ENCODE peak calls at places on chromosome 12, in ten cellular contexts. One of them, this sample, is unnamed.

GRCh38 chr12:52945389-52946232 is 3.3 kb upstream of the KRT18 start:
- DNase-seq in putamen: no peak
- DNase-seq in stimulated activated CD4-positive, alpha-beta T cell treated with anti-CD3 and anti-CD28 coated beads, Interleukin-12 subunit alpha, Interleukin-12 subunit beta, amount 100 ng/mL, for 4 hours: no peak
- DNase-seq in RKO: no peak
- DNase-seq in substantia nigra: no peak
- DNase-seq in stomach: peak
- DNase-seq in astrocyte of the spinal cord: peak
- DNase-seq in left lung: peak
- DNase-seq in CD4-positive, CD25-positive, alpha-beta regulatory T cell: no peak
- DNase-seq in anterior cingulate cortex: no peak
- DNase-seq in this sample: peak

GRCh38 chr12:50084775-50085614 is at the start of gene SMARCD1:
- DNase-seq in stimulated activated CD4-positive, alpha-beta T cell treated with anti-CD3 and anti-CD28 coated beads, Interleukin-12 subunit alpha, Interleukin-12 subunit beta, amount 100 ng/mL, for 4 hours: peak
- DNase-seq in astrocyte of the spinal cord: peak
- DNase-seq in putamen: peak
- DNase-seq in substantia nigra: peak
- DNase-seq in left lung: peak
- DNase-seq in anterior cingulate cortex: peak
- DNase-seq in stomach: peak
- DNase-seq in CD4-positive, CD25-positive, alpha-beta regulatory T cell: peak
- DNase-seq in RKO: peak
- DNase-seq in this sample: peak

GRCh38 chr12:3225154-3225795 is 148.1 kb downstream of the TSPAN9 start:
- DNase-seq in stimulated activated CD4-positive, alpha-beta T cell treated with anti-CD3 and anti-CD28 coated beads, Interleukin-12 subunit alpha, Interleukin-12 subunit beta, amount 100 ng/mL, for 4 hours: no peak
- DNase-seq in CD4-positive, CD25-positive, alpha-beta regulatory T cell: no peak
- DNase-seq in astrocyte of the spinal cord: peak
- DNase-seq in RKO: no peak
- DNase-seq in anterior cingulate cortex: no peak
- DNase-seq in substantia nigra: no peak
- DNase-seq in putamen: no peak
- DNase-seq in stomach: no peak
- DNase-seq in left lung: no peak
- DNase-seq in this sample: no peak

GRCh38 chr12:125332900-125333299 is 267.7 kb downstream of the AACS start:
- DNase-seq in CD4-positive, CD25-positive, alpha-beta regulatory T cell: no peak
- DNase-seq in RKO: no peak
- DNase-seq in astrocyte of the spinal cord: no peak
- DNase-seq in substantia nigra: no peak
- DNase-seq in putamen: no peak
- DNase-seq in left lung: no peak
- DNase-seq in anterior cingulate cortex: no peak
- DNase-seq in stomach: no peak
- DNase-seq in stimulated activated CD4-positive, alpha-beta T cell treated with anti-CD3 and anti-CD28 coated beads, Interleukin-12 subunit alpha, Interleukin-12 subunit beta, amount 100 ng/mL, for 4 hours: no peak
- DNase-seq in this sample: no peak

GRCh38 chr12:93788853-93789252 is 111.7 kb downstream of the CRADD start:
- DNase-seq in anterior cingulate cortex: no peak
- DNase-seq in substantia nigra: no peak
- DNase-seq in stimulated activated CD4-positive, alpha-beta T cell treated with anti-CD3 and anti-CD28 coated beads, Interleukin-12 subunit alpha, Interleukin-12 subunit beta, amount 100 ng/mL, for 4 hours: no peak
- DNase-seq in RKO: no peak
- DNase-seq in left lung: no peak
- DNase-seq in CD4-positive, CD25-positive, alpha-beta regulatory T cell: no peak
- DNase-seq in putamen: no peak
- DNase-seq in stomach: no peak
- DNase-seq in astrocyte of the spinal cord: no peak
- DNase-seq in this sample: no peak

GRCh38 chr12:30019386-30020140 is 235.8 kb upstream of the TMTC1 start:
- DNase-seq in RKO: no peak
- DNase-seq in astrocyte of the spinal cord: no peak
- DNase-seq in stimulated activated CD4-positive, alpha-beta T cell treated with anti-CD3 and anti-CD28 coated beads, Interleukin-12 subunit alpha, Interleukin-12 subunit beta, amount 100 ng/mL, for 4 hours: no peak
- DNase-seq in putamen: no peak
- DNase-seq in stomach: no peak
- DNase-seq in substantia nigra: no peak
- DNase-seq in anterior cingulate cortex: no peak
- DNase-seq in left lung: no peak
- DNase-seq in CD4-positive, CD25-positive, alpha-beta regulatory T cell: no peak
- DNase-seq in this sample: no peak

GRCh38 chr12:46470039-46470627 is 97.6 kb upstream of the SLC38A2 start:
- DNase-seq in anterior cingulate cortex: no peak
- DNase-seq in RKO: no peak
- DNase-seq in CD4-positive, CD25-positive, alpha-beta regulatory T cell: no peak
- DNase-seq in stimulated activated CD4-positive, alpha-beta T cell treated with anti-CD3 and anti-CD28 coated beads, Interleukin-12 subunit alpha, Interleukin-12 subunit beta, amount 100 ng/mL, for 4 hours: no peak
- DNase-seq in left lung: no peak
- DNase-seq in stomach: no peak
- DNase-seq in astrocyte of the spinal cord: no peak
- DNase-seq in substantia nigra: no peak
- DNase-seq in putamen: no peak
- DNase-seq in this sample: no peak

GRCh38 chr12:49930515-49931288 is 19.8 kb upstream of the AQP2 start:
- DNase-seq in astrocyte of the spinal cord: peak
- DNase-seq in substantia nigra: no peak
- DNase-seq in putamen: no peak
- DNase-seq in stomach: no peak
- DNase-seq in left lung: no peak
- DNase-seq in anterior cingulate cortex: no peak
- DNase-seq in RKO: peak
- DNase-seq in stimulated activated CD4-positive, alpha-beta T cell treated with anti-CD3 and anti-CD28 coated beads, Interleukin-12 subunit alpha, Interleukin-12 subunit beta, amount 100 ng/mL, for 4 hours: no peak
- DNase-seq in CD4-positive, CD25-positive, alpha-beta regulatory T cell: no peak
- DNase-seq in this sample: peak

GRCh38 chr12:130658561-130658960 is 57.5 kb downstream of the RIMBP2 start:
- DNase-seq in putamen: no peak
- DNase-seq in stimulated activated CD4-positive, alpha-beta T cell treated with anti-CD3 and anti-CD28 coated beads, Interleukin-12 subunit alpha, Interleukin-12 subunit beta, amount 100 ng/mL, for 4 hours: no peak
- DNase-seq in RKO: no peak
- DNase-seq in stomach: no peak
- DNase-seq in substantia nigra: no peak
- DNase-seq in left lung: no peak
- DNase-seq in astrocyte of the spinal cord: no peak
- DNase-seq in CD4-positive, CD25-positive, alpha-beta regulatory T cell: no peak
- DNase-seq in anterior cingulate cortex: no peak
- DNase-seq in this sample: no peak

GRCh38 chr12:52823761-52824450 is 10.0 kb upstream of the KRT4 start:
- DNase-seq in CD4-positive, CD25-positive, alpha-beta regulatory T cell: no peak
- DNase-seq in RKO: no peak
- DNase-seq in astrocyte of the spinal cord: no peak
- DNase-seq in stimulated activated CD4-positive, alpha-beta T cell treated with anti-CD3 and anti-CD28 coated beads, Interleukin-12 subunit alpha, Interleukin-12 subunit beta, amount 100 ng/mL, for 4 hours: no peak
- DNase-seq in anterior cingulate cortex: no peak
- DNase-seq in substantia nigra: no peak
- DNase-seq in putamen: no peak
- DNase-seq in left lung: no peak
- DNase-seq in stomach: no peak
- DNase-seq in this sample: no peak

GRCh38 chr12:95788637-95789036 is 1.9 kb downstream of the NTN4 start:
- DNase-seq in astrocyte of the spinal cord: peak
- DNase-seq in substantia nigra: no peak
- DNase-seq in CD4-positive, CD25-positive, alpha-beta regulatory T cell: no peak
- DNase-seq in anterior cingulate cortex: no peak
- DNase-seq in putamen: no peak
- DNase-seq in stimulated activated CD4-positive, alpha-beta T cell treated with anti-CD3 and anti-CD28 coated beads, Interleukin-12 subunit alpha, Interleukin-12 subunit beta, amount 100 ng/mL, for 4 hours: no peak
- DNase-seq in left lung: no peak
- DNase-seq in RKO: peak
- DNase-seq in stomach: no peak
- DNase-seq in this sample: no peak

GRCh38 chr12:24025153-24025798 is 75.8 kb upstream of the SOX5 start:
- DNase-seq in CD4-positive, CD25-positive, alpha-beta regulatory T cell: no peak
- DNase-seq in stimulated activated CD4-positive, alpha-beta T cell treated with anti-CD3 and anti-CD28 coated beads, Interleukin-12 subunit alpha, Interleukin-12 subunit beta, amount 100 ng/mL, for 4 hours: no peak
- DNase-seq in stomach: no peak
- DNase-seq in putamen: no peak
- DNase-seq in astrocyte of the spinal cord: peak
- DNase-seq in anterior cingulate cortex: no peak
- DNase-seq in RKO: peak
- DNase-seq in left lung: no peak
- DNase-seq in substantia nigra: no peak
- DNase-seq in this sample: no peak

GRCh38 chr12:116336542-116337065 is 59.1 kb upstream of the MED13L start:
- DNase-seq in CD4-positive, CD25-positive, alpha-beta regulatory T cell: no peak
- DNase-seq in left lung: peak
- DNase-seq in astrocyte of the spinal cord: peak
- DNase-seq in stimulated activated CD4-positive, alpha-beta T cell treated with anti-CD3 and anti-CD28 coated beads, Interleukin-12 subunit alpha, Interleukin-12 subunit beta, amount 100 ng/mL, for 4 hours: no peak
- DNase-seq in stomach: peak
- DNase-seq in substantia nigra: no peak
- DNase-seq in RKO: no peak
- DNase-seq in anterior cingulate cortex: no peak
- DNase-seq in putamen: no peak
- DNase-seq in this sample: no peak

GRCh38 chr12:53344824-53345485 is 8.8 kb upstream of the SP7 start:
- DNase-seq in anterior cingulate cortex: peak
- DNase-seq in CD4-positive, CD25-positive, alpha-beta regulatory T cell: peak
- DNase-seq in substantia nigra: peak
- DNase-seq in RKO: peak
- DNase-seq in stimulated activated CD4-positive, alpha-beta T cell treated with anti-CD3 and anti-CD28 coated beads, Interleukin-12 subunit alpha, Interleukin-12 subunit beta, amount 100 ng/mL, for 4 hours: peak
- DNase-seq in astrocyte of the spinal cord: peak
- DNase-seq in left lung: peak
- DNase-seq in stomach: peak
- DNase-seq in putamen: peak
- DNase-seq in this sample: no peak

GRCh38 chr12:84508325-84508861 is 404.2 kb downstream of the SLC6A15 start:
- DNase-seq in stimulated activated CD4-positive, alpha-beta T cell treated with anti-CD3 and anti-CD28 coated beads, Interleukin-12 subunit alpha, Interleukin-12 subunit beta, amount 100 ng/mL, for 4 hours: no peak
- DNase-seq in putamen: no peak
- DNase-seq in substantia nigra: no peak
- DNase-seq in RKO: peak
- DNase-seq in CD4-positive, CD25-positive, alpha-beta regulatory T cell: no peak
- DNase-seq in stomach: no peak
- DNase-seq in astrocyte of the spinal cord: peak
- DNase-seq in anterior cingulate cortex: no peak
- DNase-seq in left lung: no peak
- DNase-seq in this sample: peak

GRCh38 chr12:94561943-94562411 is 88.4 kb downstream of the TMCC3 start:
- DNase-seq in anterior cingulate cortex: peak
- DNase-seq in substantia nigra: peak
- DNase-seq in stomach: peak
- DNase-seq in left lung: no peak
- DNase-seq in CD4-positive, CD25-positive, alpha-beta regulatory T cell: no peak
- DNase-seq in stimulated activated CD4-positive, alpha-beta T cell treated with anti-CD3 and anti-CD28 coated beads, Interleukin-12 subunit alpha, Interleukin-12 subunit beta, amount 100 ng/mL, for 4 hours: no peak
- DNase-seq in putamen: peak
- DNase-seq in astrocyte of the spinal cord: peak
- DNase-seq in RKO: no peak
- DNase-seq in this sample: no peak

GRCh38 chr12:101599771-101600486 is 5.2 kb downstream of the MYBPC1 start:
- DNase-seq in stomach: no peak
- DNase-seq in substantia nigra: no peak
- DNase-seq in left lung: no peak
- DNase-seq in stimulated activated CD4-positive, alpha-beta T cell treated with anti-CD3 and anti-CD28 coated beads, Interleukin-12 subunit alpha, Interleukin-12 subunit beta, amount 100 ng/mL, for 4 hours: no peak
- DNase-seq in astrocyte of the spinal cord: no peak
- DNase-seq in anterior cingulate cortex: no peak
- DNase-seq in CD4-positive, CD25-positive, alpha-beta regulatory T cell: no peak
- DNase-seq in putamen: no peak
- DNase-seq in RKO: peak
- DNase-seq in this sample: no peak

GRCh38 chr12:26748741-26749431 is 84.1 kb downstream of the ITPR2 start:
- DNase-seq in anterior cingulate cortex: no peak
- DNase-seq in stimulated activated CD4-positive, alpha-beta T cell treated with anti-CD3 and anti-CD28 coated beads, Interleukin-12 subunit alpha, Interleukin-12 subunit beta, amount 100 ng/mL, for 4 hours: no peak
- DNase-seq in astrocyte of the spinal cord: peak
- DNase-seq in stomach: no peak
- DNase-seq in RKO: no peak
- DNase-seq in putamen: no peak
- DNase-seq in CD4-positive, CD25-positive, alpha-beta regulatory T cell: no peak
- DNase-seq in left lung: no peak
- DNase-seq in substantia nigra: no peak
- DNase-seq in this sample: peak

GRCh38 chr12:10721654-10722501 is 1.2 kb downstream of the YBX3 start:
- DNase-seq in astrocyte of the spinal cord: peak
- DNase-seq in left lung: peak
- DNase-seq in stimulated activated CD4-positive, alpha-beta T cell treated with anti-CD3 and anti-CD28 coated beads, Interleukin-12 subunit alpha, Interleukin-12 subunit beta, amount 100 ng/mL, for 4 hours: peak
- DNase-seq in RKO: peak
- DNase-seq in anterior cingulate cortex: peak
- DNase-seq in CD4-positive, CD25-positive, alpha-beta regulatory T cell: no peak
- DNase-seq in putamen: peak
- DNase-seq in stomach: peak
- DNase-seq in substantia nigra: peak
- DNase-seq in this sample: peak

GRCh38 chr12:74896186-74896585 is 313.5 kb downstream of the KCNC2 start:
- DNase-seq in stomach: no peak
- DNase-seq in stimulated activated CD4-positive, alpha-beta T cell treated with anti-CD3 and anti-CD28 coated beads, Interleukin-12 subunit alpha, Interleukin-12 subunit beta, amount 100 ng/mL, for 4 hours: no peak
- DNase-seq in CD4-positive, CD25-positive, alpha-beta regulatory T cell: no peak
- DNase-seq in astrocyte of the spinal cord: peak
- DNase-seq in RKO: no peak
- DNase-seq in putamen: no peak
- DNase-seq in left lung: no peak
- DNase-seq in substantia nigra: no peak
- DNase-seq in anterior cingulate cortex: no peak
- DNase-seq in this sample: no peak

GRCh38 chr12:16189849-16190248 is 87.6 kb downstream of the SLC15A5 start:
- DNase-seq in substantia nigra: no peak
- DNase-seq in RKO: peak
- DNase-seq in putamen: no peak
- DNase-seq in stomach: no peak
- DNase-seq in CD4-positive, CD25-positive, alpha-beta regulatory T cell: no peak
- DNase-seq in stimulated activated CD4-positive, alpha-beta T cell treated with anti-CD3 and anti-CD28 coated beads, Interleukin-12 subunit alpha, Interleukin-12 subunit beta, amount 100 ng/mL, for 4 hours: no peak
- DNase-seq in left lung: no peak
- DNase-seq in anterior cingulate cortex: no peak
- DNase-seq in astrocyte of the spinal cord: peak
- DNase-seq in this sample: no peak

GRCh38 chr12:120148011-120148410 is 31.5 kb upstream of the RAB35 start:
- DNase-seq in putamen: no peak
- DNase-seq in stimulated activated CD4-positive, alpha-beta T cell treated with anti-CD3 and anti-CD28 coated beads, Interleukin-12 subunit alpha, Interleukin-12 subunit beta, amount 100 ng/mL, for 4 hours: no peak
- DNase-seq in substantia nigra: no peak
- DNase-seq in RKO: no peak
- DNase-seq in astrocyte of the spinal cord: no peak
- DNase-seq in anterior cingulate cortex: no peak
- DNase-seq in left lung: no peak
- DNase-seq in stomach: no peak
- DNase-seq in CD4-positive, CD25-positive, alpha-beta regulatory T cell: no peak
- DNase-seq in this sample: no peak

GRCh38 chr12:94644622-94645021 is 5.7 kb downstream of the TMCC3 start:
- DNase-seq in left lung: no peak
- DNase-seq in putamen: no peak
- DNase-seq in CD4-positive, CD25-positive, alpha-beta regulatory T cell: no peak
- DNase-seq in stomach: no peak
- DNase-seq in RKO: peak
- DNase-seq in anterior cingulate cortex: no peak
- DNase-seq in stimulated activated CD4-positive, alpha-beta T cell treated with anti-CD3 and anti-CD28 coated beads, Interleukin-12 subunit alpha, Interleukin-12 subunit beta, amount 100 ng/mL, for 4 hours: no peak
- DNase-seq in astrocyte of the spinal cord: peak
- DNase-seq in substantia nigra: no peak
- DNase-seq in this sample: peak

GRCh38 chr12:53725824-53726223 is 1.4 kb downstream of the CALCOCO1 start:
- DNase-seq in CD4-positive, CD25-positive, alpha-beta regulatory T cell: no peak
- DNase-seq in anterior cingulate cortex: no peak
- DNase-seq in stomach: peak
- DNase-seq in substantia nigra: no peak
- DNase-seq in stimulated activated CD4-positive, alpha-beta T cell treated with anti-CD3 and anti-CD28 coated beads, Interleukin-12 subunit alpha, Interleukin-12 subunit beta, amount 100 ng/mL, for 4 hours: no peak
- DNase-seq in putamen: no peak
- DNase-seq in left lung: peak
- DNase-seq in astrocyte of the spinal cord: no peak
- DNase-seq in RKO: no peak
- DNase-seq in this sample: no peak

GRCh38 chr12:132708150-132708549 is 2.5 kb upstream of the PGAM5 start:
- DNase-seq in CD4-positive, CD25-positive, alpha-beta regulatory T cell: no peak
- DNase-seq in astrocyte of the spinal cord: no peak
- DNase-seq in putamen: no peak
- DNase-seq in RKO: no peak
- DNase-seq in left lung: no peak
- DNase-seq in stomach: no peak
- DNase-seq in substantia nigra: no peak
- DNase-seq in anterior cingulate cortex: no peak
- DNase-seq in stimulated activated CD4-positive, alpha-beta T cell treated with anti-CD3 and anti-CD28 coated beads, Interleukin-12 subunit alpha, Interleukin-12 subunit beta, amount 100 ng/mL, for 4 hours: no peak
- DNase-seq in this sample: no peak

GRCh38 chr12:14656846-14657245 is 39.6 kb downstream of the GUCY2C start:
- DNase-seq in stomach: no peak
- DNase-seq in left lung: no peak
- DNase-seq in substantia nigra: no peak
- DNase-seq in anterior cingulate cortex: no peak
- DNase-seq in astrocyte of the spinal cord: no peak
- DNase-seq in putamen: no peak
- DNase-seq in RKO: no peak
- DNase-seq in CD4-positive, CD25-positive, alpha-beta regulatory T cell: no peak
- DNase-seq in stimulated activated CD4-positive, alpha-beta T cell treated with anti-CD3 and anti-CD28 coated beads, Interleukin-12 subunit alpha, Interleukin-12 subunit beta, amount 100 ng/mL, for 4 hours: no peak
- DNase-seq in this sample: no peak

GRCh38 chr12:81337891-81338290 is 260.0 kb downstream of the ACSS3 start:
- DNase-seq in stomach: no peak
- DNase-seq in CD4-positive, CD25-positive, alpha-beta regulatory T cell: no peak
- DNase-seq in stimulated activated CD4-positive, alpha-beta T cell treated with anti-CD3 and anti-CD28 coated beads, Interleukin-12 subunit alpha, Interleukin-12 subunit beta, amount 100 ng/mL, for 4 hours: no peak
- DNase-seq in substantia nigra: no peak
- DNase-seq in putamen: no peak
- DNase-seq in RKO: no peak
- DNase-seq in anterior cingulate cortex: no peak
- DNase-seq in astrocyte of the spinal cord: no peak
- DNase-seq in left lung: no peak
- DNase-seq in this sample: no peak

GRCh38 chr12:47755655-47756562 is 2.8 kb downstream of the RAPGEF3 start:
- DNase-seq in stomach: peak
- DNase-seq in substantia nigra: no peak
- DNase-seq in RKO: no peak
- DNase-seq in astrocyte of the spinal cord: no peak
- DNase-seq in CD4-positive, CD25-positive, alpha-beta regulatory T cell: no peak
- DNase-seq in left lung: no peak
- DNase-seq in stimulated activated CD4-positive, alpha-beta T cell treated with anti-CD3 and anti-CD28 coated beads, Interleukin-12 subunit alpha, Interleukin-12 subunit beta, amount 100 ng/mL, for 4 hours: no peak
- DNase-seq in anterior cingulate cortex: no peak
- DNase-seq in putamen: no peak
- DNase-seq in this sample: no peak